ENCODE peak calls at places on chromosomes 16 and 17, in ten cellular contexts. M, J, G, C, S, R, W, K, N and U are unnamed samples.

GRCh38 chr16:89318430-89318758 is 100.9 kb downstream of the ZNF778 start:
- DNase-seq in S (no peak), J (no peak), N (no peak), R (no peak), C (no peak), K (no peak), W (no peak), G (no peak), M (no peak), U (no peak)

GRCh38 chr17:1275962-1276736 is 3.3 kb upstream of the TRARG1 start:
- DNase-seq in R (peak), C (peak), K (peak), S (peak), W (peak), M (peak), G (no peak), J (peak), N (peak), U (peak)

GRCh38 chr16:70778901-70779309 is 22.1 kb downstream of the VAC14 start:
- DNase-seq in M (peak), R (peak), K (peak), G (no peak), C (peak), W (peak), N (peak), S (peak), J (peak), U (peak)

GRCh38 chr16:64910351-64910750 is 211.5 kb downstream of the CDH11 start:
- DNase-seq in S (peak), R (peak), M (peak), G (no peak), N (peak), J (peak), W (peak), K (peak), C (no peak), U (no peak)

GRCh38 chr16:68265078-68265925 is 976 bp downstream of the SLC7A6 start:
- DNase-seq in M (peak), S (peak), R (peak), W (peak), C (peak), J (peak), G (peak), N (peak), K (peak), U (peak)

GRCh38 chr16:20265019-20265418 is 62.3 kb downstream of the GP2 start:
- DNase-seq in C (no peak), N (no peak), R (no peak), K (no peak), J (no peak), M (no peak), G (no peak), S (no peak), W (no peak), U (no peak)

GRCh38 chr17:36509272-36509985 is 22.9 kb downstream of the ZNHIT3 start:
- DNase-seq in G (no peak), J (no peak), R (no peak), C (no peak), K (no peak), S (no peak), N (no peak), M (no peak), W (no peak), U (no peak)

GRCh38 chr17:73782641-73783381 is 138.6 kb upstream of the SDK2 start:
- DNase-seq in N (no peak), W (no peak), J (no peak), C (no peak), R (no peak), G (no peak), S (no peak), K (no peak), M (no peak), U (peak)

GRCh38 chr16:4544483-4544882 is 5.9 kb upstream of the CDIP1 start:
- DNase-seq in R (no peak), K (no peak), W (no peak), G (no peak), M (no peak), N (no peak), C (no peak), S (no peak), J (no peak), U (no peak)

GRCh38 chr16:2211923-2212347 is 1.3 kb upstream of the BRICD5 start:
- DNase-seq in J (no peak), G (no peak), R (no peak), N (no peak), S (no peak), K (no peak), C (no peak), W (peak), M (no peak), U (no peak)

GRCh38 chr17:49748791-49749190 is 15.1 kb downstream of the FAM117A start:
- DNase-seq in J (no peak), S (no peak), N (no peak), R (no peak), G (no peak), W (no peak), K (no peak), C (no peak), M (no peak), U (no peak)

GRCh38 chr16:84406006-84406963 is 37.9 kb downstream of the ATP2C2 start:
- DNase-seq in S (no peak), G (no peak), N (no peak), C (no peak), W (no peak), R (no peak), J (no peak), K (no peak), M (no peak), U (no peak)

GRCh38 chr16:12646490-12647274 is 157.0 kb downstream of the CPPED1 start:
- DNase-seq in S (no peak), R (no peak), C (no peak), M (no peak), J (peak), K (no peak), N (no peak), G (no peak), W (no peak), U (no peak)

GRCh38 chr16:24685539-24686432 is 43.7 kb upstream of the TNRC6A start:
- DNase-seq in G (peak), R (peak), K (peak), C (no peak), S (peak), M (no peak), N (peak), J (peak), W (peak), U (peak)

GRCh38 chr16:2056681-2057407 is 9.1 kb downstream of the TSC2 start:
- DNase-seq in M (peak), S (no peak), N (peak), J (no peak), C (no peak), K (no peak), R (no peak), G (no peak), W (no peak), U (no peak)

GRCh38 chr16:49085689-49086088 is 195.9 kb downstream of the CBLN1 start:
- DNase-seq in J (no peak), M (no peak), G (no peak), C (no peak), W (no peak), R (no peak), K (no peak), S (peak), N (peak), U (no peak)

GRCh38 chr17:82536220-82537201 is 17.0 kb downstream of the FOXK2 start:
- DNase-seq in R (peak), S (peak), G (no peak), M (no peak), C (no peak), J (peak), K (peak), N (peak), W (peak), U (no peak)

GRCh38 chr16:3095869-3096268 is 3.2 kb downstream of the ZSCAN10 start:
- DNase-seq in G (no peak), W (no peak), K (peak), M (no peak), S (no peak), J (peak), R (peak), C (no peak), N (no peak), U (peak)

GRCh38 chr17:29409963-29410362 is 19.8 kb downstream of the TAOK1 start:
- DNase-seq in M (no peak), W (no peak), S (no peak), N (no peak), C (no peak), G (no peak), R (no peak), J (no peak), K (no peak), U (no peak)

GRCh38 chr17:1896243-1897163 is 66.7 kb downstream of the RPA1 start:
- DNase-seq in G (no peak), C (no peak), S (no peak), W (no peak), N (no peak), R (peak), M (no peak), J (no peak), K (no peak), U (no peak)

GRCh38 chr17:43373343-43373742 is 25.4 kb upstream of the ARL4D start:
- DNase-seq in R (no peak), G (no peak), J (no peak), S (no peak), W (no peak), K (no peak), N (no peak), C (no peak), M (no peak), U (no peak)

GRCh38 chr17:48463531-48463930 is 33.5 kb upstream of the SKAP1 start:
- DNase-seq in S (no peak), J (no peak), W (no peak), R (no peak), C (no peak), N (no peak), M (no peak), G (no peak), K (no peak), U (no peak)

GRCh38 chr16:68509381-68509780 is 29.7 kb upstream of the ZFP90 start:
- DNase-seq in N (no peak), G (no peak), M (no peak), S (no peak), W (no peak), C (no peak), J (no peak), R (no peak), K (no peak), U (peak)

GRCh38 chr17:36072431-36073121 is 8.5 kb downstream of the CCL18 start:
- DNase-seq in R (peak), G (no peak), C (peak), W (peak), M (no peak), S (peak), K (peak), J (peak), N (peak), U (peak)